ENCODE peak calls at places on chromosomes 7 and 10, in four cellular contexts. O is A549, E is suprapubic skin, C is ovary. M is an unnamed sample.

GRCh38 chr7:137742051-137742450 is 104.7 kb downstream of the DGKI start:
- DNase-seq in O (no peak), E (no peak), C (no peak), M (no peak)

GRCh38 chr7:28107960-28108359 is 72.6 kb downstream of the JAZF1 start:
- DNase-seq in O (no peak), E (no peak), C (no peak), M (no peak)

GRCh38 chr7:85749715-85750453 is 563.0 kb upstream of the SEMA3D start:
- DNase-seq in O (no peak), E (no peak), C (no peak), M (no peak)

GRCh38 chr7:25795824-25796235 is 356.2 kb upstream of the NFE2L3 start:
- DNase-seq in O (no peak), E (no peak), C (peak; percentile 19), M (no peak)

GRCh38 chr10:58517071-58517470 is 4.4 kb downstream of the BICC1 start:
- DNase-seq in O (peak; percentile 39), E (no peak), C (no peak), M (no peak)

GRCh38 chr7:147432068-147432467 is 1158.5 kb upstream of the C7orf33 start:
- DNase-seq in O (no peak), E (no peak), C (no peak), M (no peak)

GRCh38 chr7:98409843-98410242 is 9.0 kb upstream of the BAIAP2L1 start:
- DNase-seq in O (peak; percentile 83), E (no peak), C (no peak), M (no peak)

GRCh38 chr10:70558295-70558694 is 44.2 kb downstream of the PRF1 start:
- DNase-seq in O (no peak), E (no peak), C (no peak), M (no peak)

GRCh38 chr10:102368072-102368471 is 27.4 kb upstream of the NFKB2 start:
- DNase-seq in O (peak; percentile 48), E (no peak), C (no peak), M (no peak)

GRCh38 chr10:29387269-29387668 is 98.4 kb downstream of the LYZL1 start:
- DNase-seq in O (no peak), E (no peak), C (no peak), M (no peak)

GRCh38 chr7:78264105-78264504 is 465.5 kb downstream of the PHTF2 start:
- DNase-seq in O (no peak), E (no peak), C (no peak), M (no peak)

GRCh38 chr10:126247454-126247975 is 140.8 kb downstream of the ADAM12 start:
- DNase-seq in O (peak; percentile 92), E (peak; percentile 88), C (peak; percentile 81), M (peak; percentile 13)

GRCh38 chr7:9502269-9502668 is 1068.9 kb downstream of the NXPH1 start:
- DNase-seq in O (no peak), E (no peak), C (no peak), M (no peak)

GRCh38 chr7:108434030-108434429 is 22.2 kb downstream of the NRCAM start:
- DNase-seq in O (no peak), E (no peak), C (no peak), M (no peak)

DNA sequence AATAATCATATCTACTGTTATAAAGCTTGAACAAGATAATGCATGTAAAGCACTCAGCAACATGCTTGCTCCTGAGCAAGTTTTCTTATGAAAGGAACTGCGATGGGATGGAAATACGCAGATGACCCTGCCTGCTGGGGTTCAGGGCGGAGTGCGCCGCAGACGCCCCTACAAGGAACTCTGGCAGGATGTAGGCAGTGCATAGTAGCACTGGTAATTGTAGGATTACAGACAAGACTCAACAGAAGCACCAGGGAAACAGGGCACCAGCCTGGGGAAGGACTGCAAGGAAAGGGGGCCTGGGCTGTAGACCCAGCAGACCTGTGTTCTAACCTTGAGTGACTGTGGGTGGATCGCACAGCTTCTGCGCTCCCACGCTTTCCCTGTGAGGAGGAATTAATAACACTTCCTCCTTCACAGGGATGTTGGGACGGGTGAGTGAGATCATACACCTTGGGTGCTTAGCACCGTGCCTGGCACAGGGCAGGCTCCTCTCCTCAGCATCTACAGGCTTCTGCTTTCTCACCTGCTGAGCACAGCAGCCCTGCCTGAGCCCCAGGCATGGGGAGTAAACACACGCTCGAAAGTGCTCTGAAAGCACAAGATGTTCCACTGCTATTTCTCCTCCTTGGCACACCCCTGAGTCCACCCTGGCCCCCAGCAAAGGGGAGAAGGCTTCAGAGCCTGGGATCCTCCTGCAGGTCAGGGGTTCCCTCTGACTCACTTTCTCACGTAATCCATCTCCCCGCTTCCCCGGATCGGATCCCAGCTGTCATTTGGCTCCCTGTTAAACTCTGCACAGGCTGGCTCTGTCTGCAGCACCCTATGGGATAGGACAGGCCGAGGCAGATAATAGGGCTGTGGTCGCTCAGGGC is 19.2 kb downstream of the ITPRIP start:
- DNase-seq in O (no peak), E (peak; percentile 75), C (peak; percentile 42), M (no peak)
- TF ChIP-seq EP300 in O (no peak), E (peak; percentile 80), C (no peak), M (no peak)

GRCh38 chr10:91424016-91424415 is 13.9 kb downstream of the HECTD2 start:
- DNase-seq in O (no peak), E (no peak), C (no peak), M (no peak)
- TF ChIP-seq CTCF in O (no peak), E (no peak), C (no peak), M (no peak)

GRCh38 chr7:76509931-76510877 is at the start of gene UPK3B:
- DNase-seq in O (peak; percentile 51), E (peak; percentile 60), C (no peak), M (no peak)
- TF ChIP-seq EP300 in O (no peak), E (no peak), C (no peak), M (no peak)

GRCh38 chr10:85667638-85668233 is 698.9 kb downstream of the GRID1 start:
- DNase-seq in O (no peak), E (no peak), C (no peak), M (no peak)
- TF ChIP-seq CTCF in O (no peak), E (no peak), C (no peak), M (no peak)

GRCh38 chr10:85137253-85137652 is 808.9 kb downstream of the CCSER2 start:
- DNase-seq in O (no peak), E (no peak), C (no peak), M (no peak)

GRCh38 chr10:85138046-85138445 is 809.7 kb downstream of the CCSER2 start:
- DNase-seq in O (no peak), E (no peak), C (no peak), M (no peak)

GRCh38 chr10:85139124-85139523 is 810.7 kb downstream of the CCSER2 start:
- DNase-seq in O (no peak), E (no peak), C (no peak), M (no peak)
- TF ChIP-seq EP300 in O (no peak), E (no peak), C (no peak), M (no peak)

GRCh38 chr10:73625004-73625883 is 16.0 kb downstream of the MYOZ1 start:
- DNase-seq in O (peak; percentile 27), E (peak; percentile 68), C (peak; percentile 30), M (peak; percentile 32)
- TF ChIP-seq CTCF in O (no peak), E (no peak), C (no peak), M (no peak)

M was measured in transverse colon.